ENCODE peak calls at places on chromosomes 11 and 22, in ten cellular contexts. A, Q, N, G, E, I, U, V, K and M are unnamed samples.
A peak's percentile ranks its signal among the peaks of the same experiment; 100 is the strongest.

GRCh38 chr11:120137611-120138521 is at the start of gene TRIM29:
- DNase-seq in V (no peak), U (no peak), K (peak; percentile 3), N (no peak), G (peak; percentile 73), I (peak; percentile 12), Q (peak; percentile 92), A (no peak), E (no peak), M (no peak)

GRCh38 chr22:36971305-36971704 is 47.9 kb downstream of the TST start:
- DNase-seq in A (no peak), Q (no peak), V (no peak), E (no peak), G (no peak), K (no peak), N (no peak), U (no peak), I (peak; percentile 27), M (no peak)

GRCh38 chr11:12158926-12159325 is 48.5 kb downstream of the MICAL2 start:
- DNase-seq in Q (no peak), U (no peak), N (no peak), G (no peak), I (no peak), E (peak; percentile 86), K (no peak), V (no peak), A (no peak), M (no peak)

GRCh38 chr11:44527476-44527875 is 38.0 kb upstream of the CD82 start:
- DNase-seq in V (no peak), K (no peak), Q (no peak), A (no peak), G (no peak), E (no peak), I (no peak), U (no peak), N (no peak), M (no peak)

GRCh38 chr11:81674211-81674610 is 1059.5 kb downstream of the FAM181B start:
- DNase-seq in E (peak; percentile 0), I (no peak), U (no peak), G (no peak), A (no peak), N (no peak), V (no peak), K (no peak), Q (no peak), M (no peak)

GRCh38 chr11:38356255-38356654 is 1758.2 kb upstream of the RAG2 start:
- DNase-seq in A (no peak), N (no peak), G (no peak), K (no peak), I (no peak), E (no peak), Q (no peak), V (no peak), U (no peak), M (no peak)

GRCh38 chr22:48832592-48832991 is 995.1 kb downstream of the BRD1 start:
- DNase-seq in U (no peak), A (no peak), E (no peak), V (no peak), I (no peak), Q (no peak), G (no peak), N (no peak), K (no peak), M (no peak)

GRCh38 chr22:33405194-33405593 is 347.0 kb upstream of the SYN3 start:
- DNase-seq in I (no peak), V (no peak), E (no peak), A (no peak), N (no peak), G (no peak), Q (no peak), K (no peak), U (no peak), M (no peak)

GRCh38 chr11:1889941-1890855 is 1.5 kb downstream of the PRR33 start:
- DNase-seq in I (peak; percentile 20), Q (no peak), K (no peak), V (no peak), U (no peak), G (no peak), A (no peak), N (no peak), E (no peak), M (no peak)

GRCh38 chr11:11691296-11692141 is 69.7 kb upstream of the GALNT18 start:
- DNase-seq in Q (no peak), K (no peak), E (no peak), G (no peak), N (peak; percentile 48), V (peak; percentile 47), A (no peak), U (no peak), I (no peak), M (peak; percentile 13)

GRCh38 chr22:45462034-45462655 is 40.5 kb upstream of the FBLN1 start:
- DNase-seq in U (no peak), K (no peak), Q (no peak), A (no peak), V (peak; percentile 76), G (no peak), E (peak; percentile 37), I (peak; percentile 13), N (no peak), M (no peak)

GRCh38 chr11:73570415-73571114 is 27.3 kb downstream of the FAM168A start:
- DNase-seq in A (no peak), N (peak; percentile 51), E (no peak), V (no peak), I (no peak), K (no peak), Q (peak; percentile 99), U (no peak), G (no peak), M (no peak)

GRCh38 chr11:43532046-43532445 is 148.5 kb upstream of the HSD17B12 start:
- DNase-seq in G (no peak), U (no peak), Q (no peak), K (no peak), N (no peak), A (peak; percentile 5), V (no peak), I (no peak), E (no peak), M (peak; percentile 40)

GRCh38 chr22:29216011-29216872 is 10.5 kb downstream of the EMID1 start:
- DNase-seq in A (no peak), K (no peak), Q (no peak), N (no peak), U (no peak), V (no peak), E (no peak), I (no peak), G (no peak), M (no peak)

GRCh38 chr22:50182176-50183081 is 3.3 kb upstream of the TRABD start:
- DNase-seq in U (no peak), V (no peak), K (no peak), A (no peak), I (no peak), E (no peak), G (no peak), N (no peak), Q (no peak), M (no peak)

GRCh38 chr11:8384199-8384821 is 120.6 kb upstream of the LMO1 start:
- DNase-seq in E (peak; percentile 13), N (peak; percentile 19), U (no peak), A (no peak), V (peak; percentile 73), Q (no peak), I (peak; percentile 48), G (no peak), K (no peak), M (no peak)

GRCh38 chr11:18394928-18395734 is 768 bp downstream of the LDHA start:
- DNase-seq in N (no peak), I (peak; percentile 24), E (peak; percentile 38), U (peak; percentile 11), Q (peak; percentile 20), V (peak; percentile 40), A (peak; percentile 80), K (no peak), G (no peak), M (peak; percentile 28)

GRCh38 chr22:47434336-47435203 is 672.1 kb downstream of the TBC1D22A start:
- DNase-seq in U (no peak), E (no peak), V (no peak), Q (no peak), N (no peak), I (no peak), A (no peak), K (no peak), G (no peak), M (no peak)

GRCh38 chr11:45924036-45924915 is 1.8 kb downstream of the LARGE2 start:
- DNase-seq in U (no peak), V (no peak), Q (no peak), A (no peak), E (no peak), N (no peak), G (no peak), I (no peak), K (no peak), M (no peak)

GRCh38 chr11:69711824-69712801 is 8.3 kb upstream of the FGF19 start:
- DNase-seq in V (peak; percentile 45), Q (no peak), U (peak; percentile 12), N (no peak), A (no peak), K (no peak), I (no peak), G (no peak), E (no peak), M (no peak)

GRCh38 chr22:26921726-26922125 is 264.3 kb downstream of the MIAT start:
- DNase-seq in N (no peak), E (no peak), K (no peak), V (no peak), U (no peak), I (no peak), Q (no peak), G (no peak), A (no peak), M (no peak)

GRCh38 chr11:12287374-12288211 is 89.8 kb upstream of the PARVA start:
- DNase-seq in K (peak; percentile 91), V (peak; percentile 80), E (peak; percentile 80), U (no peak), I (peak; percentile 73), G (peak; percentile 76), A (no peak), Q (peak; percentile 91), N (no peak), M (no peak)